ENCODE peak calls at places on chromosomes 4 and X, in six cellular contexts. M is neural crest cell, R is nephron progenitor cell, B is upper lobe of right lung, A is heart right ventricle, Z is cardiac fibroblast. J is an unnamed sample.

GRCh38 chr4:38069271-38069760 is 109.1 kb downstream of the PTTG2 start:
- DNase-seq in M (no peak), R (peak), B (no peak), A (no peak), Z (peak), J (peak)

GRCh38 chr4:45621926-45622325 is 501.9 kb downstream of the GABRG1 start:
- DNase-seq in R (no peak), Z (peak), B (no peak), M (no peak), A (no peak), J (no peak)

GRCh38 chrX:9562851-9563250 is 98.0 kb downstream of the TBL1X start:
- DNase-seq in R (no peak), A (no peak), Z (peak), B (no peak), M (no peak), J (no peak)

GRCh38 chrX:131262200-131262599 is 26.9 kb downstream of the IGSF1 start:
- DNase-seq in B (no peak), R (no peak), M (no peak), A (no peak), Z (no peak), J (no peak)

GRCh38 chr4:186845137-186845842 is 121.6 kb upstream of the FAT1 start:
- DNase-seq in A (peak), M (no peak), R (no peak), Z (peak), B (no peak), J (no peak)

GRCh38 chrX:109281478-109282275 is 200.2 kb downstream of the GUCY2F start:
- DNase-seq in Z (no peak), M (no peak), B (no peak), A (peak), R (no peak), J (no peak)

GRCh38 chr4:128835498-128836222 is 26.2 kb downstream of the JADE1 start:
- DNase-seq in Z (no peak), A (peak), B (peak), M (no peak), R (no peak), J (no peak)

GRCh38 chr4:78056265-78057129 is 626 bp upstream of the FRAS1 start:
- DNase-seq in R (peak), M (peak), A (peak), B (peak), Z (peak), J (peak)

GRCh38 chrX:9312922-9313867 is 151.7 kb upstream of the TBL1X start:
- DNase-seq in A (peak), Z (peak), R (peak), B (peak), M (peak), J (peak)

GRCh38 chr4:118997601-118998000 is 108.9 kb downstream of the SYNPO2 start:
- DNase-seq in Z (no peak), B (no peak), M (no peak), R (no peak), A (no peak), J (no peak)

GRCh38 chr4:62457356-62457755 is 1257.2 kb downstream of the ADGRL3 start:
- DNase-seq in A (no peak), M (no peak), B (no peak), R (no peak), Z (no peak), J (no peak)

GRCh38 chr4:223913-224497 is 81.3 kb downstream of the ZNF732 start:
- DNase-seq in R (no peak), M (no peak), A (no peak), Z (no peak), B (no peak), J (no peak)

GRCh38 chr4:169571435-169571834 is 40.9 kb downstream of the NEK1 start:
- DNase-seq in B (no peak), M (no peak), A (no peak), Z (no peak), R (no peak), J (no peak)

GRCh38 chrX:103550415-103551051 is 31.2 kb upstream of the RAB40A start:
- DNase-seq in A (no peak), Z (no peak), M (no peak), B (no peak), R (no peak), J (no peak)

GRCh38 chrX:70016513-70016912 is 33.2 kb downstream of the AWAT2 start:
- DNase-seq in A (no peak), B (no peak), R (no peak), M (no peak), Z (no peak), J (no peak)

GRCh38 chr4:6162885-6163284 is 37.5 kb downstream of the JAKMIP1 start:
- DNase-seq in A (no peak), B (no peak), M (no peak), R (no peak), Z (no peak), J (no peak)

GRCh38 chr4:58261526-58261925 is 1151.3 kb upstream of the IGFBP7 start:
- DNase-seq in A (no peak), M (no peak), Z (no peak), R (no peak), B (no peak), J (no peak)

GRCh38 chr4:40916880-40917279 is 167.1 kb downstream of the NSUN7 start:
- DNase-seq in Z (peak), R (peak), B (peak), A (peak), M (peak), J (no peak)

GRCh38 chrX:134144231-134144630 is 92.8 kb upstream of the CCDC160 start:
- DNase-seq in A (no peak), Z (no peak), M (no peak), R (no peak), B (no peak), J (no peak)

GRCh38 chr4:138344064-138344463 is 101.9 kb upstream of the SLC7A11 start:
- DNase-seq in R (no peak), A (no peak), Z (no peak), B (no peak), M (no peak), J (no peak)

GRCh38 chrX:2657532-2657931 is 33.6 kb upstream of the CD99 start:
- DNase-seq in Z (no peak), M (no peak), R (no peak), A (no peak), B (no peak), J (no peak)

GRCh38 chrX:45434231-45434630 is 233.6 kb upstream of the DIPK2B start:
- DNase-seq in R (no peak), A (no peak), Z (no peak), M (no peak), B (no peak), J (no peak)

GRCh38 chrX:47217121-47217851 is 1.2 kb upstream of the CDK16 start:
- DNase-seq in Z (peak), M (peak), B (no peak), A (peak), R (no peak), J (no peak)

GRCh38 chrX:3252744-3253143 is 93.7 kb downstream of the MXRA5 start:
- DNase-seq in B (no peak), Z (peak), R (no peak), A (no peak), M (no peak), J (no peak)

GRCh38 chr4:10020106-10020505 is 1.2 kb downstream of the SLC2A9 start:
- DNase-seq in B (no peak), R (no peak), Z (no peak), A (no peak), M (no peak), J (no peak)

GRCh38 chr4:188372051-188372450 is 232.8 kb downstream of the TRIML1 start:
- DNase-seq in B (no peak), Z (peak), M (no peak), A (no peak), R (no peak), J (no peak)

GRCh38 chr4:8305851-8306361 is 36.4 kb downstream of the HTRA3 start:
- DNase-seq in M (no peak), Z (no peak), A (peak), B (peak), R (no peak), J (no peak)

GRCh38 chr4:154516320-154516719 is 24.7 kb upstream of the DCHS2 start:
- DNase-seq in Z (no peak), M (no peak), B (no peak), A (no peak), R (no peak), J (no peak)

GRCh38 chr4:167854881-167855280 is 237.5 kb upstream of the ANXA10 start:
- DNase-seq in Z (no peak), B (no peak), R (no peak), A (no peak), M (no peak), J (no peak)

GRCh38 chr4:126627255-126627654 is 1005.5 kb upstream of the INTU start:
- DNase-seq in R (no peak), M (no peak), A (no peak), Z (peak), B (no peak), J (no peak)
- TF ChIP-seq CTCF in R (peak), M (peak), A (peak), Z (peak), B (peak), J (peak)

GRCh38 chr4:20311863-20312262 is 60.2 kb downstream of the SLIT2 start:
- DNase-seq in A (no peak), M (no peak), B (no peak), R (no peak), Z (no peak), J (no peak)

GRCh38 chr4:20317424-20317985 is 65.8 kb downstream of the SLIT2 start:
- DNase-seq in A (no peak), B (no peak), M (no peak), Z (peak), R (no peak), J (no peak)

GRCh38 chr4:20318899-20319291 is 67.2 kb downstream of the SLIT2 start:
- DNase-seq in Z (no peak), B (no peak), R (no peak), A (no peak), M (no peak), J (no peak)

GRCh38 chr4:20318011-20318898 is 66.5 kb downstream of the SLIT2 start:
- DNase-seq in A (no peak), B (no peak), Z (peak), R (no peak), M (no peak), J (no peak)

DNA sequence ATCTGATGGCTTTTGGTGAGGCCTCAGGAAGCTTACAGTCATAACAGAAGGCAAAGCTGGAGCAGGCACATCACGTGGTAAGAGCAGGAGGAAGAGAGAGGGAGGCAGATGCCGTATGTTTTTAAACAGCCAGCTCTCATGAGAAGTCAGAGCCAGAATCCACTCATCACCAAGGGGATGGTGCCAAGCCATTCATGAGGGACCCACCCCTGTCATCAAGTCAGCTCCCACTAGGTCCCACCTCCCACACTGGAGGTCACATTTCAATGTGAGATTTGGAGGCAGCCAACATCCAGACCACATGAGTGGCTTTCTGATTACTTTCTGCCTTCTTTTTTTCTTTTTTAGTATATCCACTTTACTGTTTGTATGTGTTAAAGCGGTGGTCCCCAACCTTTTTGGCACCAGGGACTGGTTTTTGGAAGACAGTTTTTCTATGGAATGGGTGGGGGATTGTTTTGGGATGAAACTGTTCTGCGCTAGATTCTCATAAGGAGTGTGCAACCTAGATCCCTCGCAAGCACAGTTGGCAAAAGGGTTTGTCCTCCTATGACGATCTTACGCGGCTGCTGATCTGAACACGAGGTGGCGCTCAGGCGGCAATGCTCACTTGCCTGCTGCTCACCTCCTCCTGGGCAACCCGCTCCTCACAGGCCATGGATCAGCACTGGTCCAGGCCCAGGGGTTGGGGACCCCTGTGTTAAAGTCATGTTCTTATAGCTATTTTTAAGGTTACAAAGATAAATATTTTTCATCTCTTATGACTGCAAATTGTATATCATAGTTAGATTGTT is 61.7 kb downstream of the SLIT2 start:
- DNase-seq in Z (no peak), R (peak), A (no peak), M (peak), B (no peak), J (peak)
- TF ChIP-seq CTCF in Z (no peak), R (peak), A (peak), M (peak), B (no peak), J (peak)

GRCh38 chr4:55161739-55162138 is 36.3 kb upstream of the KDR start:
- DNase-seq in R (no peak), B (no peak), Z (no peak), M (no peak), A (no peak), J (no peak)

GRCh38 chr4:55159851-55160250 is 34.5 kb upstream of the KDR start:
- DNase-seq in R (no peak), A (no peak), M (no peak), Z (peak), B (no peak), J (no peak)

GRCh38 chr4:55157559-55158277 is 32.3 kb upstream of the KDR start:
- DNase-seq in Z (no peak), R (no peak), M (no peak), A (no peak), B (no peak), J (no peak)

GRCh38 chr4:55162396-55162795 is 37.0 kb upstream of the KDR start:
- DNase-seq in R (no peak), B (no peak), Z (no peak), M (no peak), A (no peak), J (no peak)

DNA sequence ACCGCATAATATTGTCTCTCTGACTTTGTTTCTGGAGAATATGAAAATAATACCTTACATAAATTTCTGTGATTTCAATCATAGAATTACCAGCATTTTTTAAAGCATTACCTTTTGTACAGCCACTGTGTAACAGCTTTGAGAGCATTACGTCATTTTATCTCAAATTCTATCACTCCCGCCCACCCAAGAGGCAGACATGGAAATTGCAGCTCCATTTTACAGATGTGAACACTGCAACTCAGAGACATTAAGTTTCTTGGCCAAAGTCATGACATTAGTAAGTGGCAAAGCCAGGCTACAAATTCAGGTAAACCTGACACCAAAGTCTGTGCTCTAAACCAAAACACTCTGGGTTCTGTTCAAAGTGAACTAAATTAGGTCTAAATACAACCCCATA is 33.6 kb upstream of the KDR start:
- DNase-seq in Z (peak), M (no peak), A (no peak), R (no peak), B (no peak), J (no peak)
- TF ChIP-seq CTCF in Z (no peak), M (no peak), A (no peak), R (no peak), B (no peak), J (no peak)

GRCh38 chr4:99202536-99202935 is 16.5 kb downstream of the ADH6 start:
- DNase-seq in Z (peak), A (no peak), B (no peak), M (no peak), R (no peak), J (no peak)

GRCh38 chr4:99200148-99200547 is 18.9 kb downstream of the ADH6 start:
- DNase-seq in R (no peak), A (no peak), B (no peak), M (no peak), Z (no peak), J (no peak)

GRCh38 chr4:99205104-99205979 is 13.7 kb downstream of the ADH6 start:
- DNase-seq in R (peak), Z (peak), A (no peak), B (no peak), M (no peak), J (no peak)

GRCh38 chr4:99202094-99202493 is 17.0 kb downstream of the ADH6 start:
- DNase-seq in M (no peak), R (no peak), Z (no peak), B (no peak), A (no peak), J (no peak)

DNA sequence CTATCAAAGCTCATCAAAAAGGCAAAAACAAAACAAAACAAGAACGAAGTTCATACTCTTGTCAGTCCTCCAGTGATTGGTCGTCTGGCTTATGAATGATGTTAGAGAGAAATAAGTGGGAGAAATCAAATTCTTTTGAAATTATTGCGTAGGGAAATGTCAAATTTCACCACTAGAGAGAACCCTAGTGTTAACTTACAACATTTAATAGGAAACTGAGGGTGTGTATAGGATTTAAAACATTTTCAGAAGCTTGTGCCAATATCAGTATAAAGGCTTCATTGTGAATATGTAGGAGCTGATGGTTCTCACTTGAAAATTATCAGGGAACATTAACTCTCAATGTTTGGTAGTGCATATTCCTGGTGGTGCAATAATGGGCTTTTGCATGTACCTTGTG is 17.4 kb downstream of the ADH6 start:
- DNase-seq in A (no peak), Z (peak), R (no peak), B (no peak), M (no peak), J (no peak)
- TF ChIP-seq CTCF in A (peak), Z (peak), R (no peak), B (peak), M (no peak), J (no peak)

GRCh38 chrX:40152706-40153334 is 55.1 kb upstream of the BCOR start:
- DNase-seq in Z (no peak), M (peak), R (peak), B (peak), A (peak), J (no peak)

GRCh38 chrX:40154853-40155616 is 57.3 kb upstream of the BCOR start:
- DNase-seq in R (peak), B (peak), A (peak), M (peak), Z (peak), J (no peak)

GRCh38 chrX:40152173-40152705 is 54.5 kb upstream of the BCOR start:
- DNase-seq in B (peak), M (peak), Z (no peak), R (peak), A (no peak), J (no peak)

GRCh38 chrX:40154229-40154852 is 56.6 kb upstream of the BCOR start:
- DNase-seq in Z (peak), R (peak), B (no peak), A (peak), M (peak), J (no peak)

GRCh38 chrX:40153335-40154221 is 55.8 kb upstream of the BCOR start:
- DNase-seq in M (peak), Z (peak), A (no peak), B (peak), R (peak), J (no peak)
- TF ChIP-seq CTCF in M (peak), Z (no peak), A (peak), B (no peak), R (no peak), J (no peak)

DNA sequence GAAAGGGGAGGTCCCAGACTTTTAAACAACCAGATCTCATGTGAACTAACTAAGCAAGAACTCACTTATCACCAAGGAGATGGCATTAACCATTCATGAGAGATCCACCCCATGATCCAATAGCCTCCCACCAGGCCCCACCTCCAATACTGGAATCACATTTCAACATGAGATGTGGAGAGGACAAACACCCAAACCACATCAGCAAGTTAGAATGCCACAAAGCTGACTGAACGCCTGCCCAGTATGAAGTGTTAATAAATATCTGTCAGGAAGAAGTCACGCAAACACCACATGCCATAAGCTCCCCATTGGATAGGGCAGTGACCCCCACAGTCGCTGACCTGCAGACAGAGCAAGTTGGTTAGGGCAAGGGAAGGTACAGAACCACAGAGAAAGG is 14.3 kb downstream of the SLC10A6 start:
- DNase-seq in R (no peak), M (no peak), Z (no peak), A (no peak), B (no peak), J (no peak)
- TF ChIP-seq CTCF in R (no peak), M (no peak), Z (no peak), A (no peak), B (no peak), J (no peak)

J was measured in progenitor cell of endocrine pancreas.